ENCODE peak calls at places on chromosomes 11 and 22, in four cellular contexts. D is adrenal gland, A is mucosa of descending colon, X is HCT116. G is an unnamed sample.

GRCh38 chr11:120618399-120618798 is 106.9 kb downstream of the GRIK4 start:
- DNase-seq in D (no peak), A (no peak), X (no peak), G (no peak)

GRCh38 chr11:66768088-66768521 is 39.1 kb upstream of the SPTBN2 start:
- DNase-seq in D (no peak), A (no peak), X (no peak), G (no peak)

GRCh38 chr11:92300871-92301270 is 76.3 kb downstream of the FAT3 start:
- DNase-seq in D (no peak), A (no peak), X (no peak), G (no peak)

GRCh38 chr11:808427-809286 is 1.1 kb upstream of the RPLP2 start:
- DNase-seq in D (no peak), A (no peak), X (no peak), G (no peak)

GRCh38 chr11:131033151-131033651 is 116.9 kb upstream of the SNX19 start:
- DNase-seq in D (peak; percentile 69), A (no peak), X (peak; percentile 12), G (no peak)

GRCh38 chr11:86418929-86419328 is 44.2 kb downstream of the CCDC81 start:
- DNase-seq in D (no peak), A (no peak), X (no peak), G (no peak)

GRCh38 chr11:74570266-74571061 is 21.9 kb upstream of the POLD3 start:
- DNase-seq in D (peak; percentile 46), A (no peak), X (peak; percentile 48), G (no peak)

GRCh38 chr11:7480132-7480531 is 5.2 kb upstream of the OLFML1 start:
- DNase-seq in D (no peak), A (no peak), X (no peak), G (no peak)

GRCh38 chr11:125978171-125978570 is 32.3 kb downstream of the VSIG10L2 start:
- DNase-seq in D (no peak), A (no peak), X (no peak), G (no peak)

GRCh38 chr11:120606116-120607010 is 94.8 kb downstream of the GRIK4 start:
- DNase-seq in D (no peak), A (no peak), X (no peak), G (peak; percentile 40)

GRCh38 chr11:73389134-73389525 is 12.9 kb downstream of the RELT start:
- DNase-seq in D (no peak), A (peak; percentile 54), X (no peak), G (no peak)

GRCh38 chr11:129815596-129816461 is at the start of gene TMEM45B:
- DNase-seq in D (no peak), A (peak; percentile 89), X (no peak), G (peak; percentile 88)

GRCh38 chr22:45476814-45477213 is 25.9 kb upstream of the FBLN1 start:
- DNase-seq in D (peak; percentile 34), A (no peak), X (no peak), G (no peak)

GRCh38 chr22:36856792-36857135 is 4.0 kb upstream of the NCF4 start:
- DNase-seq in D (no peak), A (no peak), X (no peak), G (no peak)

GRCh38 chr11:130652671-130653335 is 204.4 kb downstream of the ADAMTS15 start:
- DNase-seq in D (peak; percentile 30), A (no peak), X (no peak), G (peak; percentile 76)

GRCh38 chr22:32852346-32853251 is 51.1 kb downstream of the TIMP3 start:
- DNase-seq in D (peak; percentile 73), A (no peak), X (no peak), G (no peak)

GRCh38 chr11:92703431-92703830 is 266.0 kb upstream of the MTNR1B start:
- DNase-seq in D (no peak), A (no peak), X (no peak), G (no peak)

GRCh38 chr11:32434387-32435151 is 770 bp downstream of the WT1 start:
- DNase-seq in D (no peak), A (no peak), X (no peak), G (no peak)

GRCh38 chr11:131688056-131688693 is 317.8 kb downstream of the NTM start:
- DNase-seq in D (peak; percentile 36), A (no peak), X (no peak), G (peak; percentile 76)

GRCh38 chr11:69817265-69818236 is 1.7 kb downstream of the FGF3 start:
- DNase-seq in D (no peak), A (no peak), X (no peak), G (no peak)
- H3K4me3 ChIP-seq in D (no peak overlapping the region), A (no peak overlapping the region), X (peak overlapping the region; percentile 61), G (no peak overlapping the region)

GRCh38 chr11:36485296-36485870 is 24.7 kb downstream of the TRAF6 start:
- DNase-seq in D (no peak), A (no peak), X (no peak), G (no peak)
- H3K36me3 ChIP-seq in D (peaks cover 37% of the 10 kb centered on the region), A (no peaks in the 10 kb centered on the region), X (no peaks in the 10 kb centered on the region), G (peaks cover 47% of the 10 kb centered on the region)

GRCh38 chr22:39663751-39664150 is 93.2 kb downstream of the CACNA1I start:
- DNase-seq in D (no peak), A (peak; percentile 68), X (no peak), G (no peak)
- H3K4me3 ChIP-seq in D (no peak overlapping the region), A (no peak overlapping the region), X (no peak overlapping the region), G (no peak overlapping the region)

DNA sequence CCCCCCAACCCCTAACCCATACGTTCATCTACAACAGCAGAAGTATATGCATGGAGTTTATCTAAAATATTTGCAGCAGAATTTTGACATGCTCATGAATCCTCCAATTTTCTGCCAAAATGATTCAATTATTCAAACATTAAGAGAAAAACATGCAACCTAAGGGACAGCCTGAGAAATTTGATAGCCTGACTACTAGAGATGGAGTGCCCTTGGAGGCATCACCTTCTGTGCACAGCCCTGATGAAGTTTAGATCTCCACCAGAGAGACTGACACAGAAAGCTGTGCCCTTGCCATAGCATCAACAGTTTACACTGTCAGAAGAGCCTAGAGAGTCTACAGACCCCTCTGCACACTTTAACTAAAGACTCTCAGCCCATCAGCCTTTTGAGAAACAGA is 217.7 kb downstream of the LUZP2 start:
- DNase-seq in D (no peak), A (no peak), X (no peak), G (no peak)
- H3K36me3 ChIP-seq in D (no peaks in the 10 kb centered on the region), A (no peaks in the 10 kb centered on the region), X (no peaks in the 10 kb centered on the region), G (no peaks in the 10 kb centered on the region)

GRCh38 chr11:68505596-68505995 is 45.0 kb downstream of the PPP6R3 start:
- DNase-seq in D (no peak), A (no peak), X (no peak), G (no peak)
- H3K4me3 ChIP-seq in D (no peak overlapping the region), A (no peak overlapping the region), X (no peak overlapping the region), G (no peak overlapping the region)

G was measured in upper lobe of right lung.